ENCODE peak calls at places on chromosomes 12 and 14, in seven cellular contexts. One of them, this sample, is unnamed.

GRCh38 chr12:66965613-66966012 is 286.7 kb upstream of the GRIP1 start:
- DNase-seq in GM12891: no peak
- DNase-seq in SK-N-SH: no peak
- DNase-seq in HepG2: no peak
- DNase-seq in GM12878: no peak
- DNase-seq in K562: no peak
- DNase-seq in H1: no peak
- DNase-seq in this sample: no peak

GRCh38 chr12:48003226-48004038 is 844 bp downstream of the COL2A1 start:
- DNase-seq in K562: no peak
- DNase-seq in GM12878: no peak
- DNase-seq in GM12891: no peak
- DNase-seq in H1: no peak
- DNase-seq in HepG2: no peak
- DNase-seq in SK-N-SH: no peak
- DNase-seq in this sample: peak

GRCh38 chr12:110281549-110282342 is 699 bp downstream of the ATP2A2 start:
- DNase-seq in H1: no peak
- DNase-seq in K562: no peak
- DNase-seq in HepG2: no peak
- DNase-seq in GM12891: peak
- DNase-seq in SK-N-SH: peak
- DNase-seq in GM12878: no peak
- DNase-seq in this sample: peak

GRCh38 chr12:75685826-75686225 is 174.4 kb upstream of the KRR1 start:
- DNase-seq in HepG2: no peak
- DNase-seq in H1: no peak
- DNase-seq in SK-N-SH: no peak
- DNase-seq in K562: no peak
- DNase-seq in GM12878: no peak
- DNase-seq in GM12891: no peak
- DNase-seq in this sample: no peak

GRCh38 chr12:48542300-48542928 is 17.0 kb downstream of the OR8S1 start:
- DNase-seq in HepG2: peak
- DNase-seq in SK-N-SH: no peak
- DNase-seq in GM12878: no peak
- DNase-seq in K562: peak
- DNase-seq in GM12891: no peak
- DNase-seq in H1: peak
- DNase-seq in this sample: no peak

GRCh38 chr12:108193922-108194321 is 64.8 kb downstream of the WSCD2 start:
- DNase-seq in H1: no peak
- DNase-seq in GM12878: no peak
- DNase-seq in K562: peak
- DNase-seq in SK-N-SH: peak
- DNase-seq in HepG2: peak
- DNase-seq in GM12891: peak
- DNase-seq in this sample: peak

GRCh38 chr12:3273409-3273853 is 196.3 kb downstream of the TSPAN9 start:
- DNase-seq in HepG2: no peak
- DNase-seq in GM12878: no peak
- DNase-seq in SK-N-SH: no peak
- DNase-seq in H1: no peak
- DNase-seq in K562: no peak
- DNase-seq in GM12891: no peak
- DNase-seq in this sample: no peak

GRCh38 chr14:59904184-59904583 is 15.8 kb upstream of the LRRC9 start:
- DNase-seq in GM12891: no peak
- DNase-seq in K562: no peak
- DNase-seq in SK-N-SH: no peak
- DNase-seq in H1: no peak
- DNase-seq in GM12878: no peak
- DNase-seq in HepG2: no peak
- DNase-seq in this sample: no peak

GRCh38 chr12:128844031-128844635 is 9.1 kb upstream of the GLT1D1 start:
- DNase-seq in HepG2: peak
- DNase-seq in GM12878: no peak
- DNase-seq in K562: no peak
- DNase-seq in GM12891: no peak
- DNase-seq in SK-N-SH: peak
- DNase-seq in H1: no peak
- DNase-seq in this sample: no peak

GRCh38 chr12:47651368-47652254 is 54.2 kb downstream of the RPAP3 start:
- DNase-seq in GM12891: no peak
- DNase-seq in K562: no peak
- DNase-seq in SK-N-SH: peak
- DNase-seq in H1: no peak
- DNase-seq in GM12878: peak
- DNase-seq in HepG2: peak
- DNase-seq in this sample: no peak

GRCh38 chr12:88420460-88420859 is 159.8 kb downstream of the KITLG start:
- DNase-seq in K562: no peak
- DNase-seq in HepG2: no peak
- DNase-seq in SK-N-SH: no peak
- DNase-seq in GM12878: no peak
- DNase-seq in H1: no peak
- DNase-seq in GM12891: no peak
- DNase-seq in this sample: no peak

GRCh38 chr12:102407776-102408486 is 72.4 kb downstream of the IGF1 start:
- DNase-seq in H1: no peak
- DNase-seq in SK-N-SH: no peak
- DNase-seq in HepG2: no peak
- DNase-seq in GM12891: no peak
- DNase-seq in K562: no peak
- DNase-seq in GM12878: no peak
- DNase-seq in this sample: no peak

GRCh38 chr12:81078469-81079196 is 754 bp downstream of the ACSS3 start:
- DNase-seq in GM12878: no peak
- DNase-seq in H1: no peak
- DNase-seq in SK-N-SH: no peak
- DNase-seq in HepG2: peak
- DNase-seq in K562: no peak
- DNase-seq in GM12891: no peak
- DNase-seq in this sample: no peak

GRCh38 chr14:96098999-96099335 is 59.8 kb downstream of the C14orf132 start:
- DNase-seq in K562: no peak
- DNase-seq in GM12891: no peak
- DNase-seq in SK-N-SH: no peak
- DNase-seq in HepG2: no peak
- DNase-seq in H1: no peak
- DNase-seq in GM12878: no peak
- DNase-seq in this sample: no peak

GRCh38 chr14:69716483-69717187 is 50.3 kb upstream of the SRSF5 start:
- DNase-seq in H1: no peak
- DNase-seq in HepG2: no peak
- DNase-seq in GM12878: no peak
- DNase-seq in SK-N-SH: no peak
- DNase-seq in K562: no peak
- DNase-seq in GM12891: no peak
- DNase-seq in this sample: no peak

GRCh38 chr14:85958069-85958468 is 428.1 kb downstream of the FLRT2 start:
- DNase-seq in H1: no peak
- DNase-seq in GM12891: no peak
- DNase-seq in GM12878: no peak
- DNase-seq in K562: no peak
- DNase-seq in HepG2: no peak
- DNase-seq in SK-N-SH: no peak
- DNase-seq in this sample: no peak

GRCh38 chr12:89470741-89471504 is 53.7 kb downstream of the GALNT4 start:
- DNase-seq in K562: peak
- DNase-seq in H1: no peak
- DNase-seq in HepG2: peak
- DNase-seq in GM12878: no peak
- DNase-seq in GM12891: no peak
- DNase-seq in SK-N-SH: peak
- DNase-seq in this sample: no peak

GRCh38 chr12:19224746-19225145 is 95.2 kb downstream of the PLEKHA5 start:
- DNase-seq in SK-N-SH: no peak
- DNase-seq in GM12878: no peak
- DNase-seq in GM12891: no peak
- DNase-seq in K562: no peak
- DNase-seq in H1: no peak
- DNase-seq in HepG2: no peak
- DNase-seq in this sample: no peak

GRCh38 chr12:6547987-6548386 is 7.9 kb downstream of the IFFO1 start:
- DNase-seq in K562: peak
- DNase-seq in HepG2: no peak
- DNase-seq in GM12878: no peak
- DNase-seq in GM12891: no peak
- DNase-seq in SK-N-SH: no peak
- DNase-seq in H1: no peak
- DNase-seq in this sample: no peak

GRCh38 chr12:113222730-113223531 is 1.7 kb downstream of the TPCN1 start:
- DNase-seq in SK-N-SH: no peak
- DNase-seq in GM12891: no peak
- DNase-seq in HepG2: peak
- DNase-seq in H1: no peak
- DNase-seq in GM12878: no peak
- DNase-seq in K562: no peak
- DNase-seq in this sample: no peak

GRCh38 chr12:58711968-58712367 is 208.3 kb downstream of the LRIG3 start:
- DNase-seq in GM12878: no peak
- DNase-seq in SK-N-SH: no peak
- DNase-seq in HepG2: no peak
- DNase-seq in K562: no peak
- DNase-seq in H1: no peak
- DNase-seq in GM12891: no peak
- DNase-seq in this sample: no peak

GRCh38 chr14:104657114-104657524 is 32.3 kb upstream of the INF2 start:
- DNase-seq in SK-N-SH: peak
- DNase-seq in GM12891: no peak
- DNase-seq in HepG2: no peak
- DNase-seq in K562: no peak
- DNase-seq in H1: no peak
- DNase-seq in GM12878: no peak
- DNase-seq in this sample: no peak

GRCh38 chr12:124032265-124032886 is 59.4 kb downstream of the ZNF664 start:
- DNase-seq in HepG2: peak
- DNase-seq in GM12878: no peak
- DNase-seq in H1: no peak
- DNase-seq in SK-N-SH: peak
- DNase-seq in K562: peak
- DNase-seq in GM12891: no peak
- DNase-seq in this sample: no peak

GRCh38 chr12:132321321-132322118 is 7.9 kb downstream of the GALNT9 start:
- DNase-seq in GM12878: no peak
- DNase-seq in H1: no peak
- DNase-seq in GM12891: no peak
- DNase-seq in HepG2: no peak
- DNase-seq in SK-N-SH: no peak
- DNase-seq in K562: no peak
- DNase-seq in this sample: no peak

GRCh38 chr12:68951652-68952051 is 18.7 kb upstream of the CPM start:
- DNase-seq in SK-N-SH: no peak
- DNase-seq in GM12878: no peak
- DNase-seq in HepG2: no peak
- DNase-seq in GM12891: no peak
- DNase-seq in K562: no peak
- DNase-seq in H1: no peak
- DNase-seq in this sample: no peak
- TF ChIP-seq POLR2AphosphoS5 in SK-N-SH: no peak
- TF ChIP-seq POLR2AphosphoS5 in GM12878: no peak
- TF ChIP-seq POLR2AphosphoS5 in HepG2: no peak
- TF ChIP-seq POLR2AphosphoS5 in GM12891: no peak
- TF ChIP-seq POLR2AphosphoS5 in K562: no peak
- TF ChIP-seq POLR2AphosphoS5 in H1: no peak
- TF ChIP-seq POLR2AphosphoS5 in this sample: no peak

GRCh38 chr12:21538259-21538658 is 12.2 kb downstream of the SPX start:
- DNase-seq in K562: no peak
- DNase-seq in HepG2: no peak
- DNase-seq in GM12891: no peak
- DNase-seq in SK-N-SH: no peak
- DNase-seq in H1: no peak
- DNase-seq in GM12878: no peak
- DNase-seq in this sample: no peak
- TF ChIP-seq TAF1 in K562: no peak
- TF ChIP-seq TAF1 in HepG2: no peak
- TF ChIP-seq TAF1 in GM12891: no peak
- TF ChIP-seq TAF1 in SK-N-SH: no peak
- TF ChIP-seq TAF1 in H1: no peak
- TF ChIP-seq TAF1 in GM12878: no peak
- TF ChIP-seq TAF1 in this sample: no peak

GRCh38 chr12:30794591-30795409 is 40.0 kb upstream of the CAPRIN2 start:
- DNase-seq in HepG2: peak
- DNase-seq in GM12891: no peak
- DNase-seq in GM12878: no peak
- DNase-seq in SK-N-SH: no peak
- DNase-seq in H1: peak
- DNase-seq in K562: no peak
- DNase-seq in this sample: no peak

GRCh38 chr12:30795410-30795659 is 40.6 kb upstream of the CAPRIN2 start:
- DNase-seq in SK-N-SH: peak
- DNase-seq in H1: no peak
- DNase-seq in GM12878: no peak
- DNase-seq in GM12891: no peak
- DNase-seq in K562: no peak
- DNase-seq in HepG2: no peak
- DNase-seq in this sample: no peak

GRCh38 chr12:30796891-30797371 is 42.2 kb upstream of the CAPRIN2 start:
- DNase-seq in K562: no peak
- DNase-seq in GM12891: no peak
- DNase-seq in HepG2: no peak
- DNase-seq in GM12878: no peak
- DNase-seq in H1: no peak
- DNase-seq in SK-N-SH: peak
- DNase-seq in this sample: no peak

GRCh38 chr12:30796508-30796780 is 41.7 kb upstream of the CAPRIN2 start:
- DNase-seq in K562: peak
- DNase-seq in SK-N-SH: no peak
- DNase-seq in GM12878: no peak
- DNase-seq in GM12891: no peak
- DNase-seq in H1: no peak
- DNase-seq in HepG2: no peak
- DNase-seq in this sample: no peak

GRCh38 chr12:30795660-30796507 is 41.1 kb upstream of the CAPRIN2 start:
- DNase-seq in GM12878: no peak
- DNase-seq in SK-N-SH: peak
- DNase-seq in K562: peak
- DNase-seq in HepG2: peak
- DNase-seq in H1: no peak
- DNase-seq in GM12891: peak
- DNase-seq in this sample: peak
- TF ChIP-seq POLR2AphosphoS5 in GM12878: no peak
- TF ChIP-seq POLR2AphosphoS5 in SK-N-SH: peak
- TF ChIP-seq POLR2AphosphoS5 in K562: no peak
- TF ChIP-seq POLR2AphosphoS5 in HepG2: no peak
- TF ChIP-seq POLR2AphosphoS5 in H1: peak
- TF ChIP-seq POLR2AphosphoS5 in GM12891: no peak
- TF ChIP-seq POLR2AphosphoS5 in this sample: no peak

DNA sequence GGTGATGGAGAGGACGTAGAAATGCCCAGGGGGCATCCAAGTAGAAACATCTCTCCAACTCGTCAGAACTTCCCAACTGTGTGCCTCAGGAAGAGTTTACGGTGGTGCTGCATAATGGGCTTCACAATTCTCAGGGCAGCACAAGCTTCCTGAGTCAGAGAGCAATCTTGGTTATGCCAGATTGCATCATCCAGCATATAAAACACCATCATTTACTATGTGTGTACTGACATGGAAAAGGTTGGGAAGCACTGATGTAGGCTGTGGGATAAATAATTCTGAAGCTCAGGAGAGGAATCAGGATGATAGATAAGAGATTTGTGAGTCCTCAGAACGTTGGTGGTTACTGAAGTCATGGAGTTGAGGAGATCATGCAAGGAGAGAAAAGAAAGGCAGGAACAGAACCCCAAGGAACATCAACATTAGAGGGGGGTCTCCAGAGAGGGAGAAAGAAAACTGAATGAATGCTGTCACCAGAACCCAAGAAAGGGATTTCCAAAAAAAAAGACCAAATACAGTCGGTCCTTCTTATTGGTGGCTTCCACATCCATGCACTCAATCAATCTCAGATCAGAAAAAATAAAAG is 4.7 kb upstream of the NCKAP5L start:
- DNase-seq in HepG2: no peak
- DNase-seq in SK-N-SH: no peak
- DNase-seq in GM12878: no peak
- DNase-seq in K562: no peak
- DNase-seq in GM12891: no peak
- DNase-seq in H1: no peak
- DNase-seq in this sample: no peak
- TF ChIP-seq TAF1 in HepG2: no peak
- TF ChIP-seq TAF1 in SK-N-SH: no peak
- TF ChIP-seq TAF1 in GM12878: no peak
- TF ChIP-seq TAF1 in K562: no peak
- TF ChIP-seq TAF1 in GM12891: no peak
- TF ChIP-seq TAF1 in H1: no peak
- TF ChIP-seq TAF1 in this sample: no peak